ENCODE peak calls at places on chromosome 14, in five cellular contexts. O, F, V, D and C are unnamed samples.

GRCh38 chr14:99751539-99752485 is 41.4 kb upstream of the EML1 start:
- DNase-seq in O (no peak), F (peak; percentile 62), V (no peak), D (peak; percentile 11), C (no peak)

GRCh38 chr14:54814076-54814475 is 88.5 kb downstream of the GCH1 start:
- DNase-seq in O (no peak), F (peak; percentile 19), V (no peak), D (no peak), C (no peak)

GRCh38 chr14:61321385-61322010 is at the start of gene PRKCH:
- DNase-seq in O (peak; percentile 86), F (peak; percentile 47), V (peak; percentile 39), D (peak; percentile 73), C (peak; percentile 80)

GRCh38 chr14:33280646-33281045 is 342.0 kb downstream of the NPAS3 start:
- DNase-seq in O (no peak), F (peak; percentile 67), V (no peak), D (no peak), C (no peak)

GRCh38 chr14:70731447-70732239 is 77.7 kb downstream of the MAP3K9 start:
- DNase-seq in O (no peak), F (no peak), V (no peak), D (no peak), C (no peak)

GRCh38 chr14:34018125-34018524 is 67.3 kb upstream of the EGLN3 start:
- DNase-seq in O (no peak), F (no peak), V (no peak), D (no peak), C (no peak)

GRCh38 chr14:93163570-93163969 is 21.1 kb downstream of the MOAP1 start:
- DNase-seq in O (no peak), F (no peak), V (no peak), D (no peak), C (no peak)

GRCh38 chr14:80988742-80989429 is 33.5 kb downstream of the TSHR start:
- DNase-seq in O (no peak), F (peak; percentile 49), V (no peak), D (no peak), C (no peak)

GRCh38 chr14:104688755-104689619 is at the start of gene INF2:
- DNase-seq in O (peak; percentile 83), F (peak; percentile 86), V (no peak), D (peak; percentile 69), C (peak; percentile 70)
- H3K4me1 ChIP-seq in O (peaks cover 56% of the 10 kb centered on the region), F (peaks cover 16% of the 10 kb centered on the region), V (peaks cover 76% of the 10 kb centered on the region), D (peaks cover 73% of the 10 kb centered on the region), C (peaks cover 6% of the 10 kb centered on the region)

DNA sequence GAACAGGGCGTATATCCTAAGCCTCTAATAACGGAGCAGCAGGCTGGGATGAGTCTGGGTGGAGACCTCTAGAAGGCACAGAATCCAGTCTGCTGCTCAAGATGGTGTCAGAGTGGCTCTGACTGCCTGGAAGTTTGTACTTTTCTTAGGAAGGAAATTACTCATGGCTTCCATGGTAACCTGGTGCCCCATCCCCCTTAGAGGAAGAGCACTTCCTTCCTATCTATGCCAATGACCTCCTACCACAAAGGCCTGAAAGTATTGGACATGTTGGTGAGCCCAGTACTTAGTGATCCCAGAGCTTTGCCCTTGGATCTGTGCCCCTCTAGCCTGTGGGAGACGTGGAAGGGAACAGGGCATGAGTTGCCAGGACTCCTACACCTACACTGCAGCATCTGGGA is 1.5 kb downstream of the BATF start:
- DNase-seq in O (no peak), F (peak; percentile 32), V (no peak), D (no peak), C (no peak)
- H3K4me3 ChIP-seq in O (no peak overlapping the region), F (no peak overlapping the region), V (no peak overlapping the region), D (no peak overlapping the region), C (no peak overlapping the region)

DNA sequence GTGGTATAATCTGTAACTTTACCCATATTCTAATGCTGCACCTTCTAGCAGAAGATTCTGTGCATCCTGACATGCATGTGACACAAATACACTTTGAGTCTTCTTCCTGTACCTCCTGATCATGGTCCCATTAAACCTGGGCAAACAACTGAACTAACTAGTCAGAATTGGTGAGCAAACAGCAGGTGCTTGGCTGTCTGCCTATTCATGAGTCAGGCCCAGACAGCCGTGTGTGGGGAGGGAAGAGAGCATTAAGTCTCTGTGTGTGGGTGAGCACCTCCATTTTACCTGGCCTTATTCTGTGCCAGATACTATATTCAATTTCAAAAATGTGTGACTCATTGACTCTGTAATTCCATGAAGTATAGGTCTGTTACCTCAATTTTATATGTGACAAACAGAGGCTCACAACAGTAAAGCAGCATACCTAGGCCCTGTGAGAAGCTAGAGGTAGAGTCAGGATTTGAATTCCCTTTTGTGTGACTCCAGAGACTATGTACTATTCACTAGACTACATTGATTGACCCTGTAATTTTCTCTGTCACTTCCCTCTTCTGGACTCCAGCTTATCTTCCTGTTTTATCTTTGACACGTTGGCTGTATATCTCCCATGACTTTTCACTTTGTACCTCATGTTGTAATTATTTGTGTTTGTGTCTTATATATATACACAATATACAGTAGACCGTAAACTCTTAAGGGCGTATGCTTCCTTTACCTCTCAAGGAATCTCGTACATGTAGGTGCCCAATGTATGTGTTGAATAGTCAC is 32.2 kb downstream of the SUSD6 start:
- DNase-seq in O (peak; percentile 80), F (peak; percentile 54), V (no peak), D (no peak), C (no peak)
- H3K4me1 ChIP-seq in O (peaks cover 61% of the 10 kb centered on the region), F (peaks cover 13% of the 10 kb centered on the region), V (peaks cover 71% of the 10 kb centered on the region), D (peaks cover 74% of the 10 kb centered on the region), C (peaks cover 21% of the 10 kb centered on the region)

GRCh38 chr14:23950411-23951135 is 3.0 kb upstream of the DHRS4 start:
- DNase-seq in O (no peak), F (no peak), V (no peak), D (no peak), C (no peak)
- H3K4me3 ChIP-seq in O (no peak overlapping the region), F (no peak overlapping the region), V (no peak overlapping the region), D (no peak overlapping the region), C (no peak overlapping the region)

GRCh38 chr14:102823546-102823945 is 46.3 kb downstream of the TRAF3 start:
- DNase-seq in O (no peak), F (no peak), V (no peak), D (no peak), C (no peak)

GRCh38 chr14:102826751-102827675 is 49.8 kb downstream of the TRAF3 start:
- DNase-seq in O (no peak), F (no peak), V (no peak), D (no peak), C (no peak)

GRCh38 chr14:102826161-102826560 is 48.9 kb downstream of the TRAF3 start:
- DNase-seq in O (no peak), F (no peak), V (no peak), D (no peak), C (no peak)

GRCh38 chr14:102824832-102825231 is 47.6 kb downstream of the TRAF3 start:
- DNase-seq in O (no peak), F (peak; percentile 75), V (no peak), D (peak; percentile 68), C (no peak)

GRCh38 chr14:102825307-102826095 is 48.3 kb downstream of the TRAF3 start:
- DNase-seq in O (no peak), F (no peak), V (no peak), D (no peak), C (no peak)
- H3K4me1 ChIP-seq in O (peaks cover 8% of the 10 kb centered on the region), F (peaks cover 11% of the 10 kb centered on the region), V (peaks cover 53% of the 10 kb centered on the region), D (peaks cover 16% of the 10 kb centered on the region), C (peaks cover 17% of the 10 kb centered on the region)

GRCh38 chr14:103624860-103625259 is 4.2 kb upstream of the KLC1 start:
- DNase-seq in O (peak; percentile 68), F (peak; percentile 96), V (no peak), D (peak; percentile 72), C (peak; percentile 47)
- H3K4me3 ChIP-seq in O (no peak overlapping the region), F (peak overlapping the region; percentile 6), V (no peak overlapping the region), D (peak overlapping the region; percentile 19), C (no peak overlapping the region)